ENCODE peak calls at places on chromosomes 5 and 9, in six cellular contexts. Z is stimulated activated CD8-positive, alpha-beta memory T cell treated with anti-CD3 and anti-CD28 coated beads, Interleukin-4, amount 100 ng/mL, for 1 hour; I is activated CD8-positive, alpha-beta T cell treated with anti-CD3 and anti-CD28 coated beads, Interleukin-2, amount 10 ng/mL, durations not matched to agents 7 days and 5 days; N is kidney tubule cell; E is upper lobe of right lung; R is fibroblast of villous mesenchyme. G is an unnamed sample.

GRCh38 chr5:134029156-134029555 is 24.4 kb upstream of the VDAC1 start:
- DNase-seq in Z (no peak), I (no peak), N (peak; percentile 98), E (no peak), R (peak; percentile 91), G (no peak)

GRCh38 chr9:129281506-129282145 is 103.6 kb upstream of the IER5L start:
- DNase-seq in Z (no peak), I (no peak), N (no peak), E (peak; percentile 53), R (no peak), G (no peak)

GRCh38 chr5:137609122-137609521 is 110.0 kb upstream of the SPOCK1 start:
- DNase-seq in Z (no peak), I (no peak), N (no peak), E (no peak), R (peak; percentile 19), G (no peak)

GRCh38 chr9:122084276-122084675 is 8.8 kb downstream of the TTLL11 start:
- DNase-seq in Z (no peak), I (no peak), N (no peak), E (no peak), R (no peak), G (no peak)

GRCh38 chr5:75465480-75465879 is 45.9 kb downstream of the CERT1 start:
- DNase-seq in Z (no peak), I (no peak), N (no peak), E (no peak), R (no peak), G (no peak)

GRCh38 chr5:57277085-57277484 is 103.2 kb downstream of the GPBP1 start:
- DNase-seq in Z (no peak), I (no peak), N (peak; percentile 41), E (no peak), R (peak; percentile 37), G (no peak)

GRCh38 chr5:144202072-144202471 is 31.4 kb downstream of the KCTD16 start:
- DNase-seq in Z (no peak), I (no peak), N (no peak), E (no peak), R (peak; percentile 50), G (no peak)

GRCh38 chr5:63375851-63376250 is 586.4 kb downstream of the HTR1A start:
- DNase-seq in Z (no peak), I (no peak), N (no peak), E (no peak), R (no peak), G (no peak)

GRCh38 chr9:110427497-110428104 is 89.9 kb upstream of the TXNDC8 start:
- DNase-seq in Z (no peak), I (peak; percentile 31), N (peak; percentile 47), E (peak; percentile 71), R (peak; percentile 32), G (no peak)

GRCh38 chr9:36462245-36462644 is 62.2 kb upstream of the RNF38 start:
- DNase-seq in Z (no peak), I (no peak), N (no peak), E (no peak), R (no peak), G (no peak)

GRCh38 chr9:114005371-114006154 is 72.5 kb downstream of the AMBP start:
- DNase-seq in Z (no peak), I (no peak), N (no peak), E (peak; percentile 39), R (no peak), G (no peak)

GRCh38 chr5:115873392-115873791 is 31.7 kb downstream of the AP3S1 start:
- DNase-seq in Z (no peak), I (no peak), N (peak; percentile 51), E (no peak), R (peak; percentile 62), G (no peak)

GRCh38 chr5:1228121-1228520 is 2.9 kb downstream of the SLC6A18 start:
- DNase-seq in Z (no peak), I (no peak), N (no peak), E (no peak), R (no peak), G (no peak)

GRCh38 chr5:168941901-168942300 is 359.0 kb downstream of the SLIT3 start:
- DNase-seq in Z (no peak), I (no peak), N (no peak), E (no peak), R (no peak), G (no peak)

GRCh38 chr5:120405923-120406322 is 58.2 kb upstream of the PRR16 start:
- DNase-seq in Z (no peak), I (no peak), N (peak; percentile 82), E (no peak), R (peak; percentile 59), G (no peak)

GRCh38 chr9:130663258-130664171 is 879 bp upstream of the PRDM12 start:
- DNase-seq in Z (no peak), I (no peak), N (no peak), E (no peak), R (no peak), G (no peak)

GRCh38 chr5:174984863-174985262 is 260.5 kb downstream of the MSX2 start:
- DNase-seq in Z (no peak), I (no peak), N (no peak), E (no peak), R (no peak), G (no peak)

GRCh38 chr9:127589955-127590370 is 22.1 kb upstream of the STXBP1 start:
- DNase-seq in Z (no peak), I (peak; percentile 46), N (peak; percentile 82), E (no peak), R (peak; percentile 85), G (no peak)

GRCh38 chr5:99929067-99929805 is 605.9 kb upstream of the FAM174A start:
- DNase-seq in Z (no peak), I (no peak), N (no peak), E (no peak), R (no peak), G (no peak)

GRCh38 chr9:127550751-127551150 is 61.3 kb upstream of the STXBP1 start:
- DNase-seq in Z (no peak), I (no peak), N (no peak), E (no peak), R (no peak), G (no peak)

GRCh38 chr5:6760636-6761035 is 47.4 kb downstream of the TENT4A start:
- DNase-seq in Z (no peak), I (no peak), N (no peak), E (no peak), R (no peak), G (no peak)

GRCh38 chr9:89473762-89474469 is 24.0 kb downstream of the SEMA4D start:
- DNase-seq in Z (no peak), I (no peak), N (no peak), E (no peak), R (peak; percentile 97), G (no peak)

GRCh38 chr5:124647393-124647792 is 99.0 kb downstream of the ZNF608 start:
- DNase-seq in Z (no peak), I (no peak), N (no peak), E (no peak), R (no peak), G (no peak)

GRCh38 chr9:113770396-113770795 is 105.7 kb upstream of the ZNF618 start:
- DNase-seq in Z (no peak), I (no peak), N (no peak), E (no peak), R (no peak), G (no peak)

GRCh38 chr5:43555895-43556606 is 826 bp downstream of the PAIP1 start:
- DNase-seq in Z (peak; percentile 5), I (peak; percentile 45), N (peak; percentile 61), E (peak; percentile 86), R (peak; percentile 38), G (peak; percentile 15)

GRCh38 chr5:66958126-66958983 is 238.2 kb downstream of the CD180 start:
- DNase-seq in Z (no peak), I (no peak), N (no peak), E (no peak), R (peak; percentile 55), G (no peak)

GRCh38 chr5:8826491-8826890 is 719.4 kb downstream of the SEMA5A start:
- DNase-seq in Z (no peak), I (no peak), N (no peak), E (no peak), R (no peak), G (no peak)

GRCh38 chr9:2477755-2478154 is 143.8 kb upstream of the VLDLR start:
- DNase-seq in Z (no peak), I (no peak), N (peak; percentile 36), E (no peak), R (peak; percentile 20), G (no peak)

GRCh38 chr5:17123785-17124184 is 93.6 kb upstream of the BASP1 start:
- DNase-seq in Z (no peak), I (no peak), N (no peak), E (no peak), R (no peak), G (no peak)

GRCh38 chr9:134403682-134404301 is 77.5 kb downstream of the RXRA start:
- DNase-seq in Z (no peak), I (peak; percentile 59), N (no peak), E (peak; percentile 81), R (peak; percentile 72), G (no peak)

GRCh38 chr5:81422671-81423070 is 28.7 kb upstream of the ACOT12 start:
- DNase-seq in Z (no peak), I (no peak), N (no peak), E (no peak), R (peak; percentile 93), G (no peak)

GRCh38 chr5:67287795-67288194 is 91.2 kb upstream of the CD180 start:
- DNase-seq in Z (no peak), I (no peak), N (peak; percentile 15), E (no peak), R (peak; percentile 76), G (no peak)

GRCh38 chr9:93186151-93186715 is 2.3 kb downstream of the WNK2 start:
- DNase-seq in Z (no peak), I (no peak), N (no peak), E (no peak), R (no peak), G (no peak)

GRCh38 chr5:134659922-134660321 is 11.3 kb downstream of the SEC24A start:
- DNase-seq in Z (no peak), I (no peak), N (no peak), E (no peak), R (no peak), G (no peak)

GRCh38 chr5:101102506-101102905 is 199.4 kb upstream of the ST8SIA4 start:
- DNase-seq in Z (no peak), I (no peak), N (peak; percentile 42), E (no peak), R (no peak), G (no peak)

G was measured in activated CD8-positive, alpha-beta memory T cell treated with anti-CD3 and anti-CD28 coated beads for 1 hour.